ENCODE peak calls at places on chromosomes 4 and X, in four cellular contexts. B is WTC11, N is H1, W is SK-N-SH. Q is an unnamed sample.

GRCh38 chr4:101355767-101356702 is 8.7 kb upstream of the PPP3CA start:
- DNase-seq in B (no peak), N (no peak), W (no peak), Q (no peak)

GRCh38 chrX:153539171-153539978 is 21.9 kb downstream of the ATP2B3 start:
- DNase-seq in B (peak), N (peak), W (peak), Q (peak)

GRCh38 chr4:128130621-128131020 is 69.5 kb downstream of the LARP1B start:
- DNase-seq in B (no peak), N (no peak), W (no peak), Q (no peak)

GRCh38 chr4:7878323-7878722 is 61.3 kb downstream of the AFAP1 start:
- DNase-seq in B (no peak), N (no peak), W (no peak), Q (no peak)

GRCh38 chr4:1727117-1728031 is 6.1 kb downstream of the TACC3 start:
- DNase-seq in B (no peak), N (no peak), W (peak), Q (no peak)

GRCh38 chrX:153440556-153441135 is 5.2 kb downstream of the TREX2 start:
- DNase-seq in B (no peak), N (no peak), W (no peak), Q (no peak)

GRCh38 chr4:109755656-109756055 is 25.8 kb upstream of the PLA2G12A start:
- DNase-seq in B (no peak), N (no peak), W (no peak), Q (no peak)

GRCh38 chr4:54063737-54064316 is 578 bp downstream of the CHIC2 start:
- DNase-seq in B (peak), N (no peak), W (peak), Q (peak)

DNA sequence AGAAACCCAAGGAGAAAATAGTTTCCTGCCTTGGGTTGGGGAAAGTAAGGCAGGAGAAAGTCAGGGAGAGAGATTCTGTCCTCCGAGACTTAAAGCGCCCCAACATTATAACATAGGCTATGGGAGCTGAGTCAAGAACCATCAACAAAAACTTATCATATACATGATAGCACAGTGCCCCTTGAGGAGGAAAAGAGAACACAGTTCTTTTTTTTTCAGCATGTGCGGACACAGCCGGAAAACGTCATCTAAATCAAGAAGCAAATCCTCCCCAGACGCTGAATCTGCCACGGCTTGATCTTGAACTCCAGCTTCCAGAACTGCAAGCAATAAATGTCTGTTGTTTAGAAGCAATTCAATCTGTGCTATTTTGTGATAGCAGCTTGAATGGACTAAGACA is 549.6 kb upstream of the PRKX start:
- DNase-seq in B (no peak), N (no peak), W (peak), Q (no peak)
- TF ChIP-seq TEAD4 in B (no peak), N (no peak), W (no peak), Q (no peak)

DNA sequence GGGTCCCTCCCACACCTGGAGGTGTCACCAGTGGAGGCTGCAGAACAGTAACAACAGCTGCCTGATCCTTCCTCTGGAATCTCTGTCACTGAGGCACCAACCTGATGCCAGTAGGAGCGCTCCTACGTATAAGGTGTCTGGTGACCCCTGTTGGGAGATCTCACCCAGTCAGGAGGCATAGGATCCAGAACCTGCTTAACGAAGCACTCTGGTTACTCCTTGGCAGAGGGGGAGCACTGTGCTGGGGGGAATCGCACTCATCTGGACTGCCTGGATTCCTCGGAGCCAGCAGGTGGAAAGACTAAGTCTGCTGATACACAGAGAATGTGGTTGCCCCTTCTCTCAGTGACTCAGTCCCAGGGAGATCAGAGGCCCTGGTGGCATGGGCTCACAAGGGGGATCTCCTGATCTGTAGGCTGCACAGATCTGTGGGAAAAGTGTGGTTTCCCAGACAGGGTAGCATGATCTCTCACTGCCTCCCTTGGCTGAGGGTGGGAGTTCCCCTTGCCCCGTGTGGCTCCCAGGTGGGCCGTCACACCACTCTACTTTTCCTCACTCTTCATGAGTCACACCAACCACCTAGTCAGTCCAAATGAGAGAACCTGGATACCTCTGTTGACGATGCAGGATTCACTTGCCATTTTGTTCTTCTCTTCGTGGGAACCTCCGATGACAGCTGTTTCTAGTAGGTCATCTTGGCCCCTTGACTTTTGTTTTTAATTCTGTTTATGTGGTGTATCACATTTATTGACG is 305.9 kb downstream of the IDS start:
- DNase-seq in B (no peak), N (no peak), W (no peak), Q (no peak)
- TF ChIP-seq TEAD4 in B (no peak), N (no peak), W (no peak), Q (no peak)

GRCh38 chr4:137125011-137125410 is 407.3 kb downstream of the PCDH18 start:
- DNase-seq in B (no peak), N (no peak), W (no peak), Q (no peak)

GRCh38 chr4:137129471-137130244 is 402.6 kb downstream of the PCDH18 start:
- DNase-seq in B (no peak), N (no peak), W (no peak), Q (no peak)

GRCh38 chr4:137122876-137123275 is 409.4 kb downstream of the PCDH18 start:
- DNase-seq in B (no peak), N (no peak), W (no peak), Q (no peak)

GRCh38 chr4:137124278-137124932 is 407.9 kb downstream of the PCDH18 start:
- DNase-seq in B (no peak), N (no peak), W (peak), Q (peak)
- TF ChIP-seq TEAD4 in B (no peak), N (no peak), W (no peak), Q (no peak)

GRCh38 chrX:16785247-16786138 is 773 bp upstream of the TXLNG start:
- DNase-seq in B (no peak), N (no peak), W (peak), Q (no peak)

GRCh38 chrX:16786139-16786790 is at the start of gene TXLNG:
- DNase-seq in B (peak), N (peak), W (peak), Q (peak)

GRCh38 chrX:16783452-16783851 is 2.8 kb upstream of the TXLNG start:
- DNase-seq in B (no peak), N (no peak), W (no peak), Q (no peak)

GRCh38 chrX:16786791-16787735 is 797 bp downstream of the TXLNG start:
- DNase-seq in B (peak), N (no peak), W (peak), Q (peak)

GRCh38 chrX:16788477-16788876 is 2.2 kb downstream of the TXLNG start:
- DNase-seq in B (no peak), N (no peak), W (no peak), Q (no peak)
- TF ChIP-seq TEAD4 in B (no peak), N (no peak), W (no peak), Q (no peak)

Q was measured in K562.